ENCODE peak calls at places on chromosome 21, in four cellular contexts. L, E, M and X are unnamed samples.
A peak's percentile ranks its signal among the peaks of the same experiment; 100 is the strongest.

GRCh38 chr21:14598065-14598464 is 52.0 kb upstream of the SAMSN1 start:
- DNase-seq in M (no peak), L (no peak), E (no peak), X (no peak)

GRCh38 chr21:16651956-16652355 is 860.9 kb upstream of the CXADR start:
- DNase-seq in E (no peak), M (no peak), L (no peak), X (no peak)

GRCh38 chr21:43936186-43936967 is 71.4 kb downstream of the AGPAT3 start:
- DNase-seq in L (no peak), E (no peak), M (no peak), X (no peak)

GRCh38 chr21:16358021-16358420 is 628.2 kb downstream of the USP25 start:
- DNase-seq in L (no peak), E (no peak), M (no peak), X (no peak)

GRCh38 chr21:37461494-37461893 is 94.9 kb downstream of the DYRK1A start:
- DNase-seq in L (no peak), E (no peak), M (no peak), X (no peak)

GRCh38 chr21:36735724-36736310 is 36.9 kb downstream of the SIM2 start:
- DNase-seq in L (no peak), M (no peak), E (no peak), X (no peak)

GRCh38 chr21:33105088-33105487 is 35.1 kb downstream of the OLIG1 start:
- DNase-seq in L (no peak), M (no peak), E (no peak), X (no peak)

GRCh38 chr21:31688603-31689368 is 29.3 kb downstream of the SOD1 start:
- DNase-seq in L (no peak), M (no peak), E (no peak), X (no peak)

GRCh38 chr21:37188825-37189224 is 78.3 kb downstream of the VPS26C start:
- DNase-seq in M (no peak), L (no peak), E (no peak), X (no peak)

GRCh38 chr21:36113647-36114428 is 21.0 kb upstream of the CBR3 start:
- DNase-seq in L (no peak), E (no peak), M (no peak), X (no peak)

GRCh38 chr21:41410767-41411448 is 15.1 kb upstream of the MX1 start:
- DNase-seq in M (no peak), L (no peak), E (no peak), X (no peak)

GRCh38 chr21:29133796-29134195 is 3.4 kb downstream of the MAP3K7CL start:
- DNase-seq in E (no peak), M (no peak), L (no peak), X (no peak)

GRCh38 chr21:14962217-14962616 is 102.6 kb downstream of the NRIP1 start:
- DNase-seq in E (no peak), L (no peak), M (no peak), X (no peak)

GRCh38 chr21:31042080-31042464 is 3.8 kb upstream of the KRTAP19-8 start:
- DNase-seq in L (no peak), M (no peak), E (no peak), X (no peak)

GRCh38 chr21:42495765-42496119 is 282 bp downstream of the RSPH1 start:
- DNase-seq in M (no peak), L (no peak), E (no peak), X (no peak)

GRCh38 chr21:30340714-30341573 is 3.5 kb upstream of the KRTAP27-1 start:
- DNase-seq in E (no peak), L (peak; percentile 26), M (no peak), X (no peak)

GRCh38 chr21:33976082-33976979 is 60.7 kb upstream of the ATP5PO start:
- DNase-seq in M (no peak), E (peak; percentile 69), L (no peak), X (no peak)

GRCh38 chr21:37269481-37269880 is 2.3 kb upstream of the VPS26C start:
- DNase-seq in L (no peak), M (no peak), E (no peak), X (no peak)

GRCh38 chr21:42387843-42388242 is 8.0 kb downstream of the TMPRSS3 start:
- DNase-seq in M (no peak), E (no peak), L (no peak), X (no peak)

GRCh38 chr21:17780539-17780938 is 38.6 kb downstream of the C21orf91 start:
- DNase-seq in M (no peak), E (no peak), L (no peak), X (no peak)

GRCh38 chr21:26962516-26963305 is 4.2 kb downstream of the ADAMTS5 start:
- DNase-seq in M (no peak), E (no peak), L (no peak), X (no peak)

GRCh38 chr21:26964379-26964778 is 2.5 kb downstream of the ADAMTS5 start:
- DNase-seq in L (no peak), E (no peak), M (no peak), X (no peak)

GRCh38 chr21:26965091-26965566 is 1.8 kb downstream of the ADAMTS5 start:
- DNase-seq in E (no peak), M (no peak), L (no peak), X (no peak)

GRCh38 chr21:26958792-26959191 is 8.1 kb downstream of the ADAMTS5 start:
- DNase-seq in E (no peak), L (no peak), M (no peak), X (no peak)

DNA sequence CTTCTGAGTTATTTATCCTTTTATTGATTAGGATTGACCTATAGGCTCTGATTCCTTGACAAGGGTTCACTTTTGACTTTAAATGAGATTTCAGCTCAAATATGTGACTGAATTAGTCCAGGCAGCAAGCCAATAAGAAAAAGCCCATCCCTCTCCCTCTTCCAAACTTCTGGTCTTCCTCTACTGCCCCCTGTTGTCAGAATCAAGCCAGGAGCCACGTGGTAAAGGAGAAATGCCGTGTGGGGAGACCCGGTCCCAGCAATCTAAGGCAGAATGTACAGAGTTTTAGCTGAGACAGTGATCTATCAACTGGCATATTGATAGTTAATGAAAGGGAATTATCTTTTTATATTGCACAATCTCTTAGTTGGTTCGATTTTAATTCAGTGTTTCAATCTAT is 5.2 kb downstream of the ADAMTS5 start:
- DNase-seq in E (no peak), L (no peak), M (no peak), X (no peak)
- TF ChIP-seq CTCF in E (peak; percentile 39), L (no peak), M (peak; percentile 55), X (no peak)

DNA sequence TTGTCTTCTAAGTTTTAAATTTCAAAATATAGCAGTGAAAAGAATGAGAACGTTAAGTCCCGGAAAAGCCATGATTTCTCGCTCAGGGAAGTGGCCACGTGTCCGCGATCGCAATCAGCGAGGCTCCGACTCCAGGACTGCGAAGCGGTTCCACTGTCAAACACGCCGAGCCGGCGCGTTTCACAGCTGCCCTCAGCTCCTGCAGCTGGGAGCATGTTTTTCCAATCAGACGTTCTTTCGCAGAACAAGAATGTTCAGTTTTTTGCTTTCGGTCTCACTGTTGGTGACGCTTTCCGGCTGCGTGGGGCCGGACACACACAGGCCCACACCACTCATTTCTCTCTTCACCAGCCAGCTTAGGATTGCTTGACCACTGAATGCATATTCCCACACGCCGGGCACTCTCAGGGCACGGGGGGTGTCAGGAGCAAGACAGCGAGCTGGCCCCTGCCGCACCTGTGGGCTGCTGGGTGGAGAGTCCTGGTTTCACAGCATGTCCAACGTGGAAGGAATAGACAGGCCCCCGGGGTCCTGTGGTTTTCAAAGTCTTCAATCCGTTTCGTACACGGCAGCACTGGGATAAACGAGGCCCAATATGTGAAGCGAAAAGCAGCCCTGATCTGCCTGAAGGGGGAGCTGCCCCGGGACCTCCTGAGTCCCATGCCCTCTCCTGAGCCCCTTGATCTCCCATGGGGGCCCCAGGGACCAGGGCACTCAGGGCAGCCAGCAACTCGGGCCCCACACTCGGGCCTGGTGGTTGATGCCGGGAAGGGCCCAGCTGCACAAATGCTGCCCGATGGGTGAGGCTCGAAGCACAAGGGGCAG is 47.3 kb upstream of the COL18A1 start:
- DNase-seq in L (no peak), E (no peak), M (no peak), X (no peak)
- TF ChIP-seq CTCF in L (no peak), E (peak; percentile 20), M (peak; percentile 31), X (peak; percentile 26)

GRCh38 chr21:46156678-46157077 is 1.3 kb upstream of the FTCD start:
- DNase-seq in L (peak; percentile 7), M (no peak), E (no peak), X (no peak)
- TF ChIP-seq CTCF in L (no peak), M (no peak), E (no peak), X (no peak)

DNA sequence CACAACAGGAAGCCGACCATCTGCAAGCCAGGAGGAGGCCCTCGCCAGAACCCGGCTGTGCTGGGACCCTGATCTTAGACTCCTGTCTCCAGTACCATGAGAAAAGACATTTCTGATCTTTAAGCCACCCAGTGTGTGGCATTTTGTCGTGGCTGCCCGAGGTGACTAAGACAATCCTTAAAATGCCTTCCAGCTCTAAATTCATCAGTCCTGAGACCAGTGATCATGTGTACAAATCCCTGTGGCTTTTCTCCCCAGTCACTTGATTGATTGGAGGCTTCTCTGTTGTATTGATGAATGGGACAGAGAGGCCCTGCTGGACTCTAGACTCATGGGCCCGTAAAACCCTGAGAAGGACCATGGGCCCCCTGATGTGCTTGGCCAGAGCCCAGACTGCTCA is 36.1 kb downstream of the B3GALT5 start:
- DNase-seq in L (no peak), E (no peak), M (no peak), X (no peak)
- TF ChIP-seq CTCF in L (no peak), E (no peak), M (no peak), X (no peak)

GRCh38 chr21:35046880-35047229 is 2.2 kb downstream of the RUNX1 start:
- DNase-seq in E (peak; percentile 6), M (no peak), L (no peak), X (no peak)

GRCh38 chr21:35046223-35046690 is 2.8 kb downstream of the RUNX1 start:
- DNase-seq in L (no peak), E (no peak), M (no peak), X (no peak)

GRCh38 chr21:35048706-35049617 is at the start of gene RUNX1:
- DNase-seq in M (no peak), E (peak; percentile 17), L (no peak), X (no peak)

GRCh38 chr21:35050348-35051286 is 1.5 kb upstream of the RUNX1 start:
- DNase-seq in L (no peak), M (no peak), E (no peak), X (no peak)

GRCh38 chr21:35048183-35048601 is 910 bp downstream of the RUNX1 start:
- DNase-seq in M (no peak), L (no peak), E (peak; percentile 5), X (no peak)
- TF ChIP-seq CTCF in M (no peak), L (no peak), E (no peak), X (no peak)